ENCODE peak calls at places on chromosome 17, in eight cellular contexts. Z is uterus, H is adrenal gland, E is NB4, V is prostate gland, S is A549, K is Peyer's patch, R is transverse colon. A is an unnamed sample.

GRCh38 chr17:9628509-9628908 is 16.8 kb upstream of the USP43 start:
- DNase-seq in Z (no peak), K (peak; percentile 69), R (peak; percentile 46), E (no peak), S (peak; percentile 61), H (no peak), V (no peak), A (no peak)

GRCh38 chr17:50148226-50149098 is 2.0 kb downstream of the PPP1R9B start:
- DNase-seq in E (peak; percentile 95), R (peak; percentile 78), K (peak; percentile 89), H (peak; percentile 64), V (peak; percentile 83), Z (peak; percentile 65), S (peak; percentile 46), A (no peak)

GRCh38 chr17:12114686-12115418 is 94.2 kb downstream of the MAP2K4 start:
- DNase-seq in Z (no peak), K (no peak), V (no peak), E (no peak), R (no peak), S (no peak), H (no peak), A (no peak)

GRCh38 chr17:5948811-5949210 is 121.4 kb upstream of the WSCD1 start:
- DNase-seq in K (no peak), R (no peak), E (no peak), Z (no peak), V (no peak), H (no peak), S (no peak), A (no peak)

GRCh38 chr17:73163043-73163442 is 1.8 kb upstream of the SSTR2 start:
- DNase-seq in S (no peak), V (no peak), Z (no peak), R (no peak), E (no peak), H (no peak), K (no peak), A (no peak)

GRCh38 chr17:45020354-45021138 is 30.9 kb downstream of the DCAKD start:
- DNase-seq in S (no peak), K (peak; percentile 52), V (peak; percentile 33), E (no peak), H (no peak), Z (peak; percentile 30), R (peak; percentile 34), A (no peak)

GRCh38 chr17:15083225-15083624 is 181.9 kb downstream of the PMP22 start:
- DNase-seq in S (no peak), Z (no peak), H (no peak), E (no peak), V (no peak), R (no peak), K (no peak), A (no peak)

GRCh38 chr17:70521821-70522256 is 352.5 kb downstream of the KCNJ2 start:
- DNase-seq in R (peak; percentile 25), H (peak; percentile 46), Z (no peak), V (peak; percentile 6), E (no peak), K (peak; percentile 55), S (no peak), A (no peak)

GRCh38 chr17:13182854-13183253 is 165.0 kb upstream of the ELAC2 start:
- DNase-seq in V (no peak), S (no peak), E (no peak), H (no peak), K (no peak), Z (no peak), R (peak; percentile 7), A (no peak)

GRCh38 chr17:44376124-44376523 is 12.5 kb upstream of the FAM171A2 start:
- DNase-seq in Z (peak; percentile 22), R (no peak), H (peak; percentile 53), K (no peak), S (no peak), E (no peak), V (no peak), A (peak; percentile 61)

GRCh38 chr17:72606656-72607055 is 485.8 kb downstream of the SLC39A11 start:
- DNase-seq in S (no peak), V (no peak), H (no peak), Z (no peak), R (no peak), K (no peak), E (no peak), A (no peak)

GRCh38 chr17:41917192-41917591 is 1.6 kb downstream of the ACLY start:
- DNase-seq in Z (no peak), R (no peak), S (peak; percentile 60), H (no peak), E (peak; percentile 18), K (no peak), V (peak; percentile 69), A (no peak)

GRCh38 chr17:41919840-41920579 is 1.3 kb upstream of the ACLY start:
- DNase-seq in E (peak; percentile 67), V (no peak), R (no peak), Z (peak; percentile 54), H (peak; percentile 66), S (peak; percentile 49), K (no peak), A (no peak)

GRCh38 chr17:41917957-41918391 is 777 bp downstream of the ACLY start:
- DNase-seq in K (peak; percentile 70), E (peak; percentile 55), H (peak; percentile 52), R (peak; percentile 71), V (peak; percentile 44), Z (peak; percentile 61), S (peak; percentile 44), A (no peak)

GRCh38 chr17:41919165-41919817 is 540 bp upstream of the ACLY start:
- DNase-seq in S (no peak), V (peak; percentile 57), E (no peak), Z (no peak), H (no peak), R (no peak), K (no peak), A (peak; percentile 43)

GRCh38 chr17:41918392-41919164 is at the start of gene ACLY:
- DNase-seq in R (peak; percentile 98), V (peak; percentile 96), E (peak; percentile 97), Z (peak; percentile 98), K (peak; percentile 98), H (peak; percentile 97), S (peak; percentile 98), A (peak; percentile 96)
- TF ChIP-seq POLR2A in R (peak; percentile 77), V (peak; percentile 88), E (peak; percentile 83), Z (peak; percentile 84), K (peak; percentile 86), H (no peak), S (peak; percentile 97), A (peak; percentile 97)

GRCh38 chr17:47650525-47651522 is 1.1 kb downstream of the KPNB1 start:
- DNase-seq in H (peak; percentile 98), R (peak; percentile 96), Z (peak; percentile 94), K (peak; percentile 97), S (peak; percentile 99), V (peak; percentile 93), E (peak; percentile 99), A (peak; percentile 91)

GRCh38 chr17:47652570-47652969 is 2.9 kb downstream of the KPNB1 start:
- DNase-seq in H (no peak), Z (no peak), R (no peak), E (no peak), V (no peak), K (no peak), S (no peak), A (no peak)

GRCh38 chr17:47651704-47652103 is 2.0 kb downstream of the KPNB1 start:
- DNase-seq in S (no peak), E (no peak), H (no peak), V (no peak), K (no peak), R (no peak), Z (no peak), A (no peak)

GRCh38 chr17:47649972-47650524 is 329 bp downstream of the KPNB1 start:
- DNase-seq in S (no peak), Z (no peak), R (no peak), E (no peak), H (no peak), K (peak; percentile 74), V (no peak), A (no peak)

DNA sequence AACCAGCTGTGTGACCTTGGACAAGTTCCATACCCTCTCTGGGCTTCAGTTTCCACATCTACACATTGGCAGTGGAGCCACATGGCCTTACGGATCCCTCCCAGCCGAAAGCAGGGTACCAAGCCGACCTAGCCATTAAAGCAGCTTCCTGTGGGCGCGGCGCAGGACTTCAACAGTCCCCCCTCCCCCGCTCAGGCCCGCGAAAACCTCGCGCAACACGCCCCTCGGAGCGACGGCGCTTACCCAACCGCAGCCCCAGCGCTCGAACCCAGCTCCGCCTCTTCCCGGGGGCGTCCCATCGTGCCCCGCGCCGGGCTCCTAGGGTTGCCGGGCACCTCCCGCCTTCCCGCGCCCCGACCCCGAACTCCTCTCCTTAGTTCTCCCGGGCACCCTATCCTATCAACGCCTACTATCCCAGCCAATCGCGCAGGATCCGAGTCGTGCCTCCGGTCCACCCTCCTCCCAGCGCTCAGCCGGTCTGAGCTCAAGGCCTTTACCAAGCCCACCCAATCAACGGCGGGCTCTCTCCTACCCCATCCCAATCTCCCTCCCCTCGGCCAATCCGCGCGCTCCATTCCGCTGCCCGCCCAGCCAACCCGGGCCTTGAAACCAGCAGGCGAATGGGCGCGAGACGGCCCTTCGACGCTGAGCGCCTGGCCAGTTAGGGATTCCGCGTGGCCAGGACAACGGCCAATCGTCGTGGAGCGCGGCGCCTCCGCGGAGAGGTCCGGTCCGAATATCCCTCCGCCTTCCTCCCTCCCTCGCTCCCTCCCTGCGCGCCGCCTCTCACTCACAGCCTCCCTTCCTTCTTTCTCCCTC is at the start of gene KPNB1:
- DNase-seq in S (peak; percentile 100), E (peak; percentile 100), H (peak; percentile 100), V (peak; percentile 100), Z (peak; percentile 99), K (peak; percentile 100), R (peak; percentile 99), A (peak; percentile 95)
- TF ChIP-seq POLR2A in S (peak; percentile 71), E (peak; percentile 58), H (peak; percentile 65), V (peak; percentile 43), Z (peak; percentile 51), K (peak; percentile 48), R (peak; percentile 70), A (peak; percentile 64)

GRCh38 chr17:7256766-7257456 is 4.9 kb downstream of the ELP5 start:
- DNase-seq in R (no peak), E (no peak), S (no peak), K (no peak), V (no peak), Z (no peak), H (no peak), A (no peak)

GRCh38 chr17:7259555-7259889 is 2.8 kb downstream of the CLDN7 start:
- DNase-seq in R (peak; percentile 42), E (no peak), S (no peak), Z (no peak), K (no peak), V (no peak), H (no peak), A (no peak)

GRCh38 chr17:7260601-7261376 is 1.5 kb downstream of the CLDN7 start:
- DNase-seq in E (no peak), Z (no peak), R (peak; percentile 84), K (peak; percentile 85), H (peak; percentile 56), V (peak; percentile 64), S (no peak), A (no peak)

GRCh38 chr17:7260151-7260550 is 2.1 kb downstream of the CLDN7 start:
- DNase-seq in E (no peak), H (no peak), S (no peak), V (no peak), Z (no peak), K (no peak), R (peak; percentile 37), A (no peak)

GRCh38 chr17:7258731-7259554 is 3.3 kb downstream of the CLDN7 start:
- DNase-seq in E (peak; percentile 80), K (peak; percentile 90), R (peak; percentile 85), S (peak; percentile 64), V (peak; percentile 68), Z (no peak), H (no peak), A (no peak)
- TF ChIP-seq POLR2A in E (no peak), K (peak; percentile 81), R (peak; percentile 84), S (no peak), V (peak; percentile 33), Z (no peak), H (no peak), A (no peak)

GRCh38 chr17:81551458-81552243 is 502 bp downstream of the FAAP100 start:
- DNase-seq in H (peak; percentile 42), V (no peak), R (peak; percentile 54), S (peak; percentile 46), E (peak; percentile 26), Z (no peak), K (peak; percentile 69), A (no peak)
- TF ChIP-seq POLR2A in H (no peak), V (no peak), R (no peak), S (no peak), E (no peak), Z (no peak), K (no peak), A (no peak)